ENCODE peak calls at places on chromosomes 4 and X, in four cellular contexts. U is left lung, L is sigmoid colon, A is thyroid gland. E is an unnamed sample.

GRCh38 chr4:185004562-185005208 is 13.6 kb upstream of the HELT start:
- DNase-seq in U (no peak), L (peak; percentile 73), A (peak; percentile 95), E (no peak)

GRCh38 chrX:74449322-74449936 is 28.1 kb downstream of the SLC16A2 start:
- DNase-seq in U (no peak), L (no peak), A (peak; percentile 9), E (no peak)

GRCh38 chrX:41922694-41923171 is 621 bp downstream of the CASK start:
- DNase-seq in U (peak; percentile 35), L (no peak), A (peak; percentile 18), E (no peak)

GRCh38 chr4:184361443-184361842 is 112.9 kb downstream of the IRF2 start:
- DNase-seq in U (no peak), L (no peak), A (no peak), E (no peak)

GRCh38 chr4:41221850-41222249 is 7.5 kb upstream of the APBB2 start:
- DNase-seq in U (no peak), L (no peak), A (no peak), E (no peak)

GRCh38 chrX:48908600-48908999 is 2.8 kb downstream of the SLC35A2 start:
- DNase-seq in U (no peak), L (no peak), A (no peak), E (no peak)

GRCh38 chr4:147530723-147531122 is 49.8 kb downstream of the EDNRA start:
- DNase-seq in U (no peak), L (no peak), A (no peak), E (no peak)

GRCh38 chr4:173538148-173538902 is 8.3 kb upstream of the HAND2 start:
- DNase-seq in U (no peak), L (peak; percentile 81), A (no peak), E (no peak)

GRCh38 chr4:81392164-81392563 is 79.5 kb downstream of the RASGEF1B start:
- DNase-seq in U (no peak), L (no peak), A (no peak), E (no peak)

GRCh38 chrX:137432609-137433008 is 133.3 kb upstream of the ZIC3 start:
- DNase-seq in U (no peak), L (no peak), A (no peak), E (no peak)

GRCh38 chr4:73918058-73918457 is 48.9 kb downstream of the CXCL1 start:
- DNase-seq in U (no peak), L (no peak), A (no peak), E (no peak)

GRCh38 chr4:25531272-25531671 is 124.4 kb upstream of the SLC34A2 start:
- DNase-seq in U (no peak), L (no peak), A (no peak), E (no peak)

GRCh38 chrX:111182938-111183337 is 86.9 kb downstream of the PAK3 start:
- DNase-seq in U (no peak), L (no peak), A (no peak), E (no peak)

GRCh38 chr4:24971192-24971591 is 58.4 kb upstream of the CCDC149 start:
- DNase-seq in U (no peak), L (no peak), A (peak; percentile 52), E (no peak)

GRCh38 chr4:75708218-75708691 is 16.1 kb upstream of the USO1 start:
- DNase-seq in U (no peak), L (no peak), A (no peak), E (no peak)

GRCh38 chr4:108107729-108108382 is 60.9 kb downstream of the LEF1 start:
- DNase-seq in U (no peak), L (no peak), A (no peak), E (no peak)

GRCh38 chrX:120549483-120550452 is 11.0 kb downstream of the CUL4B start:
- DNase-seq in U (no peak), L (no peak), A (no peak), E (peak; percentile 82)

GRCh38 chr4:95835672-95836071 is 4.2 kb upstream of the PDHA2 start:
- DNase-seq in U (no peak), L (no peak), A (no peak), E (no peak)

GRCh38 chr4:159227984-159228383 is 125.1 kb downstream of the RAPGEF2 start:
- DNase-seq in U (peak; percentile 66), L (peak; percentile 81), A (peak; percentile 91), E (peak; percentile 37)

GRCh38 chrX:74924449-74925209 is 623 bp downstream of the NEXMIF start:
- DNase-seq in U (peak; percentile 38), L (peak; percentile 80), A (peak; percentile 62), E (no peak)

GRCh38 chr4:143482753-143483362 is 30.6 kb upstream of the SMARCA5 start:
- DNase-seq in U (no peak), L (no peak), A (no peak), E (no peak)

GRCh38 chrX:107547621-107548020 is 80.7 kb upstream of the PRPS1 start:
- DNase-seq in U (no peak), L (no peak), A (no peak), E (no peak)

GRCh38 chr4:101271516-101271915 is 75.8 kb downstream of the PPP3CA start:
- DNase-seq in U (no peak), L (no peak), A (no peak), E (no peak)

GRCh38 chrX:115260330-115260729 is 26.4 kb upstream of the LRCH2 start:
- DNase-seq in U (no peak), L (no peak), A (no peak), E (no peak)

GRCh38 chr4:185573651-185574199 is 38.4 kb upstream of the PDLIM3 start:
- DNase-seq in U (no peak), L (no peak), A (no peak), E (no peak)

GRCh38 chr4:70624226-70624793 is 4.2 kb upstream of the ENAM start:
- DNase-seq in U (no peak), L (no peak), A (no peak), E (no peak)

GRCh38 chr4:105808030-105808429 is 87.2 kb upstream of the NPNT start:
- DNase-seq in U (no peak), L (no peak), A (no peak), E (no peak)

GRCh38 chrX:3728454-3728853 is 15.0 kb upstream of the PRKX start:
- DNase-seq in U (no peak), L (no peak), A (no peak), E (no peak)

GRCh38 chr4:41693629-41694028 is 54.9 kb downstream of the PHOX2B start:
- DNase-seq in U (no peak), L (no peak), A (no peak), E (no peak)

GRCh38 chrX:20530319-20530979 is 263.7 kb upstream of the RPS6KA3 start:
- DNase-seq in U (peak; percentile 36), L (peak; percentile 74), A (peak; percentile 47), E (no peak)

GRCh38 chr4:94595880-94596483 is 144.2 kb downstream of the PDLIM5 start:
- DNase-seq in U (no peak), L (no peak), A (no peak), E (no peak)

GRCh38 chr4:59537231-59537886 is 1662.8 kb upstream of the ADGRL3 start:
- DNase-seq in U (no peak), L (no peak), A (no peak), E (no peak)

GRCh38 chr4:128600410-128600809 is 209.1 kb upstream of the JADE1 start:
- DNase-seq in U (no peak), L (no peak), A (peak; percentile 54), E (no peak)

GRCh38 chr4:37685211-37685725 is 908 bp downstream of the RELL1 start:
- DNase-seq in U (no peak), L (peak; percentile 76), A (no peak), E (peak; percentile 35)

GRCh38 chr4:37685726-37686372 is 327 bp downstream of the RELL1 start:
- DNase-seq in U (peak; percentile 52), L (peak; percentile 82), A (peak; percentile 64), E (no peak)

GRCh38 chr4:37680089-37680488 is 6.1 kb downstream of the RELL1 start:
- DNase-seq in U (no peak), L (no peak), A (no peak), E (no peak)

GRCh38 chr4:37684154-37684553 is 2.0 kb downstream of the RELL1 start:
- DNase-seq in U (no peak), L (no peak), A (no peak), E (no peak)

GRCh38 chr4:37682701-37683401 is 3.3 kb downstream of the RELL1 start:
- DNase-seq in U (no peak), L (no peak), A (no peak), E (no peak)
- H3K4me3 ChIP-seq in U (no peak overlapping the region), L (no peak overlapping the region), A (no peak overlapping the region), E (no peak overlapping the region)

DNA sequence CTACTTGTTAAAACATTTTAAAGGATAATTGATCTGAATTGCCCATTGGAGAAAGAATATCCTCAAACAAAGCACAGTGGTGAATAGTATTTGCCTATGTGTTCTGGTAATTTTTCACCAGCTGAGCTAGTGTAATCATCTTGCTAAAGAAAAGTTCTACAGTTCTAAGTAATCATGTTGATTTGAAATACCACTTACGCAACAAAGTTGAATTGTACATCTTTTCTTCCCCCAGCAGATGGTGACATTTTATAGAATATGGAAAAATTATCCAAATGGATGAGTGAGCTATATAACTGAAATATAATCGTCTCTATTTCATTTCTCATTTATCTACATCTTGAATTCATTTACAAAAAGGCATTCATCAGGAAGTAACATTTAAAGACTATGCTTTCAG is 9.7 kb upstream of the ZNF674 start:
- DNase-seq in U (no peak), L (no peak), A (no peak), E (no peak)
- TF ChIP-seq CTCF in U (no peak), L (no peak), A (peak; percentile 22), E (peak; percentile 18)

DNA sequence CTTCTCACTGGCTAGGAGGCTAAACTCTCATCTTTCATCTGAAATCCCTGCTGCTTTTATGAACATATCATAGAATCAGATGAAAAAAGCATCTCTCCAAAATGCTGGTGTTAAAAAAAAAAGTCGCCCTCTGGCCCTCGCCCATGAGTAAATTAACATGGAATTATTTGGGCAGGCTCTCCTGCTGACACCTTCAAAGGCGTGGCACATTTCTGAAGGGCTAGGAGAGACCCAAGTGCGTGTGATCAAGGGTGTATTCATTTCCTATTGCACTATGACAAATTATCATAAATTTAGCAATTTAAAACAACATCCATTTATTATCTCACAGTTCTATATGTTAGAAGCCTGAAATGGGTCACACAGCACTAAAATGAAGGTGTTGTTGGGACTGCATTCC is 5.1 kb downstream of the ANXA3 start:
- DNase-seq in U (no peak), L (no peak), A (no peak), E (no peak)
- H3K4me3 ChIP-seq in U (no peak overlapping the region), L (no peak overlapping the region), A (no peak overlapping the region), E (no peak overlapping the region)

DNA sequence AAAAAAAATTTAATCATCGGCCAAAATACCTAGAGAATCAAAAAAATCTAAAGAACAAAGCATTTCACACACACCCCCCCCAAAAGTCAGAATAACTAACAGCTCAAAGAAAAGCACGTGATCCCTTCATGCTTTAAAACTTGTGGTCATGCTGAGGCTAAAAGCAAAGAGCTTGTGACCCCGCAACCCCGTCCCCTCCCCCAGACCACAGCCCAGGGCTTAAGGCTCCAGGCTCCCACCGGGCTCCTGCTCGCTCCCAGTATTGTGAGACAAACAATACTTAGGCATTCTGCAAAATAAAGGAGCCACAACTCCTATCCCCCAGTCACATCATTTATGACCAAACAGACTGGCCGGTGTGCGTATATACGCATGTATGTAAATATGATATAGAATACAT is 62.1 kb upstream of the CCDC160 start:
- DNase-seq in U (no peak), L (no peak), A (no peak), E (no peak)
- TF ChIP-seq CTCF in U (no peak), L (no peak), A (no peak), E (no peak)

E was measured in BJ.